ENCODE peak calls at places on chromosome 3, in nine cellular contexts. D, V, C, Q, H, G, M, Z and K are unnamed samples.
A peak's percentile ranks its signal among the peaks of the same experiment; 100 is the strongest.

GRCh38 chr3:41489205-41489604 is 289.9 kb downstream of the CTNNB1 start:
- DNase-seq in C (no peak), Z (no peak), M (no peak), G (no peak), Q (no peak), D (no peak), H (no peak), V (no peak), K (no peak)

GRCh38 chr3:195077611-195078540 is 193.1 kb downstream of the XXYLT1 start:
- DNase-seq in H (no peak), V (no peak), G (peak; percentile 15), Q (no peak), M (no peak), D (peak; percentile 50), Z (no peak), C (peak; percentile 34), K (no peak)

GRCh38 chr3:86774082-86774691 is 216.8 kb downstream of the VGLL3 start:
- DNase-seq in D (no peak), C (no peak), G (no peak), H (no peak), M (no peak), Q (peak; percentile 3), Z (no peak), V (peak; percentile 16), K (no peak)

GRCh38 chr3:120145498-120146285 is 51.4 kb upstream of the GSK3B start:
- DNase-seq in D (peak; percentile 86), H (peak; percentile 37), V (peak; percentile 26), Q (peak; percentile 50), C (no peak), Z (no peak), G (no peak), M (peak; percentile 55), K (no peak)

GRCh38 chr3:22399566-22399965 is 648.6 kb upstream of the ZNF385D start:
- DNase-seq in G (no peak), C (no peak), Q (no peak), D (no peak), H (no peak), M (no peak), V (no peak), Z (no peak), K (no peak)

GRCh38 chr3:119653871-119654270 is 6.5 kb downstream of the POPDC2 start:
- DNase-seq in Z (no peak), V (no peak), M (no peak), H (no peak), C (no peak), D (no peak), Q (no peak), G (no peak), K (no peak)

GRCh38 chr3:147507638-147508286 is 98.6 kb downstream of the ZIC1 start:
- DNase-seq in Z (no peak), M (no peak), G (no peak), C (no peak), D (no peak), V (no peak), H (no peak), Q (no peak), K (no peak)

GRCh38 chr3:146382386-146382785 is 87.0 kb downstream of the PLSCR2 start:
- DNase-seq in Q (peak; percentile 13), C (no peak), M (peak; percentile 19), Z (no peak), V (no peak), D (no peak), G (no peak), H (peak; percentile 71), K (no peak)

GRCh38 chr3:129702934-129703712 is 96.6 kb upstream of the PLXND1 start:
- DNase-seq in Q (no peak), V (peak; percentile 23), D (no peak), G (no peak), Z (no peak), C (no peak), H (no peak), M (no peak), K (no peak)

GRCh38 chr3:36700537-36701248 is 63.7 kb downstream of the DCLK3 start:
- DNase-seq in G (peak; percentile 70), D (no peak), C (peak; percentile 58), Z (no peak), V (peak; percentile 64), H (peak; percentile 65), Q (peak; percentile 47), M (peak; percentile 33), K (no peak)

GRCh38 chr3:126263539-126263938 is 83.2 kb upstream of the ALDH1L1 start:
- DNase-seq in M (no peak), Z (no peak), C (no peak), Q (no peak), V (no peak), H (no peak), D (no peak), G (peak; percentile 49), K (no peak)

GRCh38 chr3:134327594-134327975 is 46.7 kb downstream of the AMOTL2 start:
- DNase-seq in D (peak; percentile 96), M (no peak), C (no peak), V (peak; percentile 76), Q (peak; percentile 67), G (peak; percentile 67), H (no peak), Z (no peak), K (no peak)
- H3K4me3 ChIP-seq in D (no peak overlapping the region), M (peak overlapping the region; percentile 46), C (no peak overlapping the region), V (peak overlapping the region; percentile 32), Q (peak overlapping the region; percentile 26), G (no peak overlapping the region), H (no peak overlapping the region), Z (no peak overlapping the region), K (no peak overlapping the region)

DNA sequence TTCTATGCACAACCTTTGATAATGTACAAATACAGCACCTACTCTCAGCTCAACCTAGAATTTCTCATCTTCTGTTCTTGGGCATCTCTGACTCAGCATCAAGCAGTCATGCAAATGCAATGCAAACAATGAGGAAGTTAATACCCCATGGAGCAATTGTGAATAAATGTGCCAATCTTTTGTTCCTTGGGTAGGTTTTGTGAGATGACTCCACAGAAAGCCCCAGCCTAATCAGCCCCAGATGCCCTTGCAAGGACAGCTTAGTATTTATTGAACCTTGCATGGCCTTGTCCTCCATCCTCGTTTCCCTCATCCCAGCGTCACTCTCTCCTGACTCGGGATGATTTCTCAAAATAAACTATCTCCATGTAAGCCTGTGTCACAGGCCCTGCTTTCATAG is 494.7 kb upstream of the NECTIN3 start:
- DNase-seq in C (no peak), Z (no peak), M (peak; percentile 80), Q (peak; percentile 36), D (peak; percentile 39), H (peak; percentile 95), V (peak; percentile 87), G (no peak), K (no peak)
- H3K4me1 ChIP-seq in C (no peaks in the 10 kb centered on the region), Z (no peaks in the 10 kb centered on the region), M (peaks cover 58% of the 10 kb centered on the region), Q (peaks cover 40% of the 10 kb centered on the region), D (peaks cover 12% of the 10 kb centered on the region), H (peaks cover 4% of the 10 kb centered on the region), V (peaks cover 17% of the 10 kb centered on the region), G (no peaks in the 10 kb centered on the region), K (no peaks in the 10 kb centered on the region)

DNA sequence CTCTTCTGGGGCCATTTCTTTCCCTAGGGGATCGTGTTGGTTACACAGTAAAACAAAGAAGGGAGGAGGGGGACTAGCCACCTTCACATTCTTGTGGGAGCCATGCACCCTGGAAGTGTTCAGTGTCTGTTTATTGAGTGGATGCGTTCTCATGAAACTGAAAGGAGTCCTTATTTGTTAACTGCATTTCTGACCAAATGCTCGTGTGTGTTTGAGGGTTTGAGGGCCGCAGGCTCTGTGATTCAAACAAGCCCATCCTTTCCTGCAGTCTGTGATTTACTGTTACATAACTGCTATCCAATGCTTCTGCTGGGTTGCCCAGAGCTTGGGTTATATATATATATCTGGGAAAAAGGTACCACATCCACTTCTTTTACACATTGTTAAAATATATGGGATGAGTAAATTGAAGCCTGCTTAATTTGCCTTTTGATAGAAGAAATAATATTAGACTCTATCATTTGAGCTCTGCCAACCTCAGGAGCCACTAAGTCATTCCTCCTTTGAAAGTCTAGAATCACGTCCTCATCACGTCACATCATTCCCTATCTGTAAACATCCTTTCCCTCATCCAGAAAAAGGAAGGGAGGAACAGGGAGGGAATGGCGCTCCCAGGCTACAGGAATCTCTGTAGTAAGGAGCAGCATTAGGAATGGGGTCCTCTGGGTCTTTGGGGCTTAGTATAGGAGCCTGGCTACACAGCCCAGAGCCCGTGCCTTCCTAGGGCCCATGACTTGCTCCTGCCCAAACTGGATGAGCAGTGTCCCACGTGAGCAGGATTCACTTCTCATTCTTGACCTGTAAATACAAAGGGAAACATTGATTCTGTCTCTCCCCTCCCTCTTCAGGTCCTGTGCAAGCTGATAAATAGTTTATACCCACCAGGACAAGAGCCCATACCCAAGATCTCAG is 1.5 kb downstream of the TAGLN3 start:
- DNase-seq in C (no peak), H (no peak), Q (no peak), V (peak; percentile 27), M (no peak), Z (no peak), G (no peak), D (no peak), K (no peak)
- H3K4me3 ChIP-seq in C (no peak overlapping the region), H (peak overlapping the region; percentile 74), Q (no peak overlapping the region), V (peak overlapping the region; percentile 88), M (no peak overlapping the region), Z (peak overlapping the region; percentile 66), G (no peak overlapping the region), D (peak overlapping the region; percentile 20), K (no peak overlapping the region)

GRCh38 chr3:51970606-51971300 is 3.1 kb downstream of the ABHD14B start:
- DNase-seq in G (no peak), D (no peak), C (no peak), H (no peak), M (no peak), V (no peak), Z (no peak), Q (no peak), K (no peak)

GRCh38 chr3:51967384-51968174 is at the start of gene PCBP4:
- DNase-seq in C (peak; percentile 74), H (peak; percentile 82), V (no peak), M (no peak), D (no peak), Z (no peak), Q (no peak), G (peak; percentile 89), K (peak; percentile 58)

GRCh38 chr3:51968175-51968681 is 974 bp upstream of the PCBP4 start:
- DNase-seq in D (no peak), C (no peak), G (no peak), Q (no peak), V (no peak), M (no peak), H (peak; percentile 75), Z (no peak), K (no peak)

GRCh38 chr3:51969841-51970240 is 2.6 kb upstream of the PCBP4 start:
- DNase-seq in H (no peak), Q (no peak), V (no peak), C (no peak), M (no peak), G (no peak), Z (no peak), D (no peak), K (no peak)

DNA sequence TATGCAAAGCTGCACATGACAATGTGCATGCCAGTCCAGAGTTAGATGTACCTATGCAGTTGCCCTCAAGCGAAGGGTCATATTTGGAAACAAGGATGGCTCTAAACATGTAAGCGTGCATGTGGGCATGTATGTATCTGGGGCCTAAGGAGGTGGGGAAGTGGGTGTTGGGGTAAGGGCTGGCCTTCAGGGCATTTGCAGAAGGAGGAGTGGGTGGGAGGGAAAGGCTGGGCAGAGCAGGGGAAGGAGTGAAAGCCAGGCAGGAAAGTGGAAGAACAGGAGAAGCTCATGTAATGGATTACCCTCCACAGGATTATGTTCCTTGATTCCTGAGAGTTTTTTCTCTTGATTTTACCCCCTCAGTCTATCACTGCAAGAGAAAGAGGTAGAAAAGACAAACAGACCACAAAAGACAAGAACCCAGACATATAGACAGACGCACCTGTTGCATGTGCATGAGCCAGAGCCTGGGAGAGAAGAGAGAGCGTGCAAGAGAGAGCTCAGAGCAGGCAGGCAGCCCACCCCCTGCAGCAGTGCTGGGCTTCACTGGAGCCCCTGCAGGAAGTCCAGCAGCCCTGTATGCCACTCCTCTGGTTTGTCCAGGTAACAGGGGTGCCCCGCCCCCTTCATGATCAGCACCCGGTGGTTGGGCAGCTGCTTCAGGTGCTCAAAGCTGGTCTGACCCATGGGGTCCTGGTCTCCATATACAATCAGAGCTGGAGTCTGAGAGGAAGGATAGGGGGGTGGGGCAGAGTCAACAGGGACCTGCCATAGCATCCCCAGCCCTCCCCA is 1.8 kb upstream of the PCBP4 start:
- DNase-seq in V (no peak), D (no peak), G (no peak), Z (no peak), M (no peak), H (no peak), Q (no peak), C (no peak), K (no peak)
- H3K4me1 ChIP-seq in V (peaks cover 21% of the 10 kb centered on the region), D (peaks cover 1% of the 10 kb centered on the region), G (peaks cover 44% of the 10 kb centered on the region), Z (peaks cover 7% of the 10 kb centered on the region), M (peaks cover 26% of the 10 kb centered on the region), H (peaks cover 13% of the 10 kb centered on the region), Q (peaks cover 17% of the 10 kb centered on the region), C (peaks cover 40% of the 10 kb centered on the region), K (peaks cover 19% of the 10 kb centered on the region)